ENCODE peak calls at places on chromosomes 4 and X, in five cellular contexts. E is adrenal gland, D is colonic mucosa, G is lower lobe of right lung, U is psoas muscle. M is an unnamed sample. For H3K4me1, the result is how much of the 10 kb centered on the place peaks cover.

GRCh38 chrX:19017271-19017670 is 33.4 kb upstream of the PHKA2 start:
- DNase-seq in E (peak), G (no peak), U (peak), D (peak), M (no peak)

GRCh38 chr4:165208322-165208652 is 926 bp downstream of the KLHL2 start:
- DNase-seq in U (no peak), D (no peak), G (no peak), E (no peak), M (no peak)

GRCh38 chrX:7828594-7828993 is 14.4 kb upstream of the VCX start:
- DNase-seq in D (no peak), E (no peak), G (no peak), U (no peak), M (no peak)

GRCh38 chr4:77662396-77662795 is 56.8 kb downstream of the CXCL13 start:
- DNase-seq in E (no peak), U (no peak), D (no peak), G (peak), M (no peak)

GRCh38 chr4:25101836-25102235 is 58.4 kb downstream of the SEPSECS start:
- DNase-seq in U (no peak), G (no peak), D (no peak), E (no peak), M (no peak)

GRCh38 chr4:182577411-182577810 is 334.2 kb downstream of the TENM3 start:
- DNase-seq in D (no peak), G (no peak), U (no peak), E (no peak), M (no peak)

GRCh38 chr4:144645621-144646522 is at the start of gene HHIP:
- DNase-seq in U (peak), E (peak), D (peak), G (peak), M (peak)

GRCh38 chr4:100557306-100557705 is 39.5 kb upstream of the EMCN start:
- DNase-seq in U (no peak), E (no peak), G (no peak), D (no peak), M (no peak)

GRCh38 chrX:123580871-123581270 is 152.0 kb downstream of the THOC2 start:
- DNase-seq in U (no peak), G (no peak), E (no peak), D (no peak), M (no peak)

GRCh38 chr4:64079316-64079715 is 329.9 kb downstream of the TECRL start:
- DNase-seq in U (no peak), E (no peak), D (no peak), G (no peak), M (no peak)

GRCh38 chrX:39766882-39767281 is 330.9 kb downstream of the BCOR start:
- DNase-seq in E (peak), G (no peak), U (no peak), D (no peak), M (no peak)

GRCh38 chrX:63466690-63467089 is 115.6 kb upstream of the SPIN4 start:
- DNase-seq in D (no peak), G (no peak), E (no peak), U (no peak), M (no peak)

GRCh38 chrX:10444204-10444603 is 176.2 kb downstream of the MID1 start:
- DNase-seq in E (no peak), G (no peak), U (no peak), D (no peak), M (no peak)

GRCh38 chrX:118188977-118189376 is 72.4 kb upstream of the KLHL13 start:
- DNase-seq in U (no peak), E (no peak), D (no peak), G (no peak), M (no peak)

GRCh38 chr4:30716158-30716557 is 4.0 kb upstream of the PCDH7 start:
- DNase-seq in G (no peak), E (no peak), D (no peak), U (no peak), M (no peak)

GRCh38 chr4:62661821-62662220 is 1461.7 kb downstream of the ADGRL3 start:
- DNase-seq in E (no peak), D (no peak), G (no peak), U (no peak), M (no peak)

GRCh38 chr4:18571252-18571885 is 549.8 kb upstream of the LCORL start:
- DNase-seq in G (no peak), U (no peak), E (no peak), D (no peak), M (no peak)

GRCh38 chrX:152733261-152733975 is at the start of the genes CSAG1 and MAGEA12:
- DNase-seq in E (no peak), G (no peak), U (no peak), D (no peak), M (no peak)

GRCh38 chr4:26238782-26239647 is 81.8 kb upstream of the RBPJ start:
- DNase-seq in U (no peak), E (no peak), D (peak), G (no peak), M (no peak)

GRCh38 chr4:65089666-65090065 is 580.6 kb downstream of the EPHA5 start:
- DNase-seq in D (no peak), G (no peak), E (no peak), U (no peak), M (no peak)

GRCh38 chrX:30653415-30654131 is at the start of gene GK:
- DNase-seq in G (peak), E (peak), U (peak), D (no peak), M (no peak)

GRCh38 chrX:153245288-153245731 is 66.2 kb downstream of the MAGEA1 start:
- DNase-seq in U (no peak), E (no peak), G (no peak), D (no peak), M (no peak)

GRCh38 chr4:53592686-53593641 is 1.7 kb upstream of the LNX1 start:
- DNase-seq in G (peak), D (peak), U (peak), E (peak), M (peak)

GRCh38 chr4:41120297-41121217 is 93.8 kb downstream of the APBB2 start:
- DNase-seq in G (peak), U (peak), E (peak), D (no peak), M (peak)

DNA sequence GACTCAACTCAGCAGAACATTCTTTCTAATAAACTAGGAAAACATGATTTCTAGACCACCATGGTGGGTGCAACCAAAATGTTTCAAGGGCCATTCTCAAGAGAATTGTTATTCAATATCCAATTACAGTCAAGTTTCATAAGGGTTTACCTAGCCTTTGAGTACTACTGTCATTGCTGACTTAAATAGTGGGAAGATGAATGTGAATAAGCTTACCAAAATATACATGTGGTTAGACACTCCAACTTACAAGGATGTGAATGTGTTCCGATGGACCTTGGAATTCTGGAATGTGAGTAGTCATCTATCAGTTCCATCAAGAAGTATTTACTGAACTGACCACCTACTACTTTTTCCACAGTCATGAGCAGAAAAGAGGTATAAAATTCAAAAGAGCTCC is 16.9 kb downstream of the SH3RF1 start:
- DNase-seq in U (no peak), G (no peak), E (no peak), D (no peak), M (no peak)
- H3K4me1 ChIP-seq in U (half or more), G (half or more), E (under half), D (under half), M (half or more)

DNA sequence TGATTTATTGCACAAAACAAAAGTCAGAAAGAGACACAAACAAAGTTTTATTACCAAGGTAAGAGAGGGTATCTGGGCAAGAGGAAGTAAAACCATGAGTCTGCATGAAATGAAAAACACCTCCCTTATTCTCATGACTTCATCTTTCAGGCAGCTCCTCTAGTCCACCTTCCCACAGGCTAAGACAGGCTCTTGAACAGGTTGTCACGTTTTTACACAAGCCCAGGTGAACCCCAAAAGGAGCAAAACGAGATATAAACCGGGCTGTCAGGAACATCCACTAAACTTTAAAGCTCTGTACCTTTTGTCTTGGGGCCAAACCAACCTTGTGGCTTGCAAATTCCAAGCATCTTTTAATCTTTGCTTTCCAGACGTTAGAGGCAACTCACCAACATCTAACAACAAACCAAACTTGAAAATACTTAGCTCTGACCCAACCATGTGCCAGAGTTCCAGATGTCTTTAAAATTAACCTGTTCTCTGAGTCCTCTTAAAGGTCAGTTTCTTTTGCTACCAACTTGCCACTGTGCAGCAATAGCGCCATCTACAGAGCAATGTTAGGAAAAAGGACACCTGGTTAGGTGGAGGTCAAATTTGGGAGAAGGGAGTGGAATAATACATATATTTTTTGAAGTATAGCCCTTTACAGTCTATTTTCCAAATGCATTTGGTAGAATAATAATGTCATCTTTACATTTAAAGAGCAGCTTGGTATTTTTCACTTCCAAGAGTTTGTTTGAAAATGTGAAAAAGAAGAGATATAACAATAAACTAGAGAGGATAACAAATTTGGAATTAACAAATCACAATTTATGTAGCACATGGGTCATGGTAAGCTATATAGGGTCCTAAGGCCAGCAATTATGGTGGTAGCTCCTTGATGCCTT is 73.1 kb downstream of the QRFPR start:
- DNase-seq in U (no peak), G (no peak), E (no peak), D (peak), M (no peak)
- TF ChIP-seq CTCF in U (peak), G (peak), E (peak), D (peak), M (peak)

GRCh38 chr4:140018931-140019618 is 134.9 kb downstream of the MAML3 start:
- DNase-seq in G (no peak), U (no peak), D (no peak), E (no peak), M (no peak)
- H3K4me3 ChIP-seq in G (no peak), U (no peak), D (no peak), E (no peak), M (no peak)

GRCh38 chr4:56979674-56980073 is 978 bp downstream of the POLR2B start:
- DNase-seq in G (no peak), E (peak), U (no peak), D (peak), M (no peak)
- H3K4me1 ChIP-seq in G (half or more), E (under half), U (under half), D (under half), M (under half)

DNA sequence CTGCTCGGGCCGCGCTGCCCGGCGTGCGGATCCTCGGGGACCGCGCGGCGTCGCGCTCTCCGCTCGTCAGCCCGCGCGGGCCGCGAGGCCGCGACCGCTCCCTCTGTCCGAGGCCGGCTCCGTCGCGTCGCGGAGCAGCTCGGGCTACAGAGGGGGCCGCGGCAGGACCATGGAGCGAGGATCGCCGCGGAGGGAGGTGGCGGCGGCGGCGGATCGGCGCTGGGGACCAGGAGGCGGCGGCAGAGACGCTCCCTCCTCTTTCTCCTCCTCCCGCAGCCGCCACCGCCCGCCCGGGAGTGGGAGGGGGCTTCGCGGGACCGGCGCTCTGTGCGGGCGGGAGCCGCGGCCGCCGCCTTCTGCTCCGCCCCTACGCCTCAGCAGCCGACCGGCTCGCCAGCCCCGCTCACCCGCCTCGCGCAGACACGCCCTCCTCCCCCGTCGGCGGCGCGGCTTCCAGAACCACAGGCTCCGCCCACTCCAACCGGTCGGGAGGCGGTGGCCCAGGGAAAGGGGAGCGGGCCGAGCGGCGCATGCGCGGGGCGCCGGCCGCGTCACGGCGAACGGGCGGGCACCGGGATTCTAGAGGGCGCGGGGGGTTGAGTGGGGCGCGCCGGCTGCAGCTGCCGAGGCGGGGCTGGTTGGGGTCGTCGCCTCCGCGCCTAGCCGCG is at the start of gene CASK:
- DNase-seq in D (peak), G (peak), E (peak), U (peak), M (peak)
- TF ChIP-seq CTCF in D (no peak), G (no peak), E (no peak), U (no peak), M (no peak)